ENCODE peak calls at places on chromosomes 3 and 15, in eight cellular contexts. B, J, S, X, R, V, Q and I are unnamed samples.
A peak's percentile ranks its signal among the peaks of the same experiment; 100 is the strongest.

GRCh38 chr3:151290673-151291072 is 12.3 kb upstream of the P2RY14 start:
- DNase-seq in V (no peak), J (no peak), S (no peak), R (no peak), X (no peak), B (peak; percentile 43), Q (no peak), I (no peak)

GRCh38 chr15:76328106-76328696 is 8.4 kb upstream of the ISL2 start:
- DNase-seq in R (no peak), B (no peak), S (no peak), Q (no peak), J (no peak), V (no peak), X (no peak), I (no peak)

GRCh38 chr3:34284959-34285358 is 486.5 kb downstream of the PDCD6IP start:
- DNase-seq in S (no peak), J (no peak), Q (no peak), B (no peak), V (no peak), X (no peak), R (no peak), I (no peak)

GRCh38 chr3:160698806-160699205 is 21.8 kb downstream of the ARL14 start:
- DNase-seq in J (no peak), R (no peak), Q (no peak), S (no peak), X (no peak), V (no peak), B (no peak), I (no peak)

GRCh38 chr3:113758389-113759029 is 11.7 kb downstream of the ATP6V1A start:
- DNase-seq in X (peak; percentile 35), B (peak; percentile 73), Q (no peak), S (no peak), R (no peak), J (no peak), V (no peak), I (no peak)

GRCh38 chr3:73520931-73521461 is 103.7 kb downstream of the PDZRN3 start:
- DNase-seq in X (no peak), S (peak; percentile 80), J (no peak), R (no peak), B (no peak), V (peak; percentile 41), Q (no peak), I (peak; percentile 67)

GRCh38 chr15:68374346-68374745 is 57.6 kb downstream of the ITGA11 start:
- DNase-seq in Q (no peak), X (no peak), V (no peak), S (peak; percentile 37), B (no peak), J (no peak), R (no peak), I (no peak)

GRCh38 chr15:40233727-40234577 is 4.9 kb upstream of the PAK6 start:
- DNase-seq in Q (no peak), J (peak; percentile 56), R (no peak), S (no peak), V (no peak), X (no peak), B (no peak), I (no peak)

GRCh38 chr15:87672309-87672897 is 584.1 kb downstream of the NTRK3 start:
- DNase-seq in R (no peak), X (no peak), B (peak; percentile 15), V (no peak), Q (peak; percentile 54), J (no peak), S (no peak), I (peak; percentile 5)

GRCh38 chr3:149971403-149972075 is 844 bp upstream of the PFN2 start:
- DNase-seq in Q (peak; percentile 78), S (peak; percentile 63), J (peak; percentile 76), X (no peak), B (peak; percentile 66), R (no peak), V (peak; percentile 57), I (peak; percentile 67)

GRCh38 chr15:80637747-80638146 is 57.4 kb upstream of the ABHD17C start:
- DNase-seq in S (no peak), Q (no peak), J (no peak), V (no peak), B (no peak), X (no peak), R (no peak), I (no peak)

GRCh38 chr3:107710851-107711250 is 188.1 kb downstream of the BBX start:
- DNase-seq in B (no peak), Q (no peak), R (no peak), J (peak; percentile 65), X (no peak), S (no peak), V (no peak), I (no peak)

GRCh38 chr3:106006571-106006970 is 137.8 kb upstream of the CBLB start:
- DNase-seq in Q (no peak), X (no peak), R (no peak), B (no peak), V (no peak), J (no peak), S (no peak), I (no peak)

GRCh38 chr15:60912984-60913697 is 316.0 kb downstream of the RORA start:
- DNase-seq in X (no peak), J (no peak), Q (no peak), R (no peak), S (no peak), B (no peak), V (peak; percentile 38), I (no peak)

GRCh38 chr15:79332824-79333510 is 22.1 kb downstream of the TMED3 start:
- DNase-seq in S (peak; percentile 63), Q (no peak), J (no peak), B (no peak), X (no peak), V (no peak), R (no peak), I (no peak)

GRCh38 chr3:69143605-69144004 is 21.2 kb upstream of the LMOD3 start:
- DNase-seq in S (no peak), J (no peak), Q (no peak), X (no peak), V (no peak), R (no peak), B (no peak), I (no peak)

GRCh38 chr3:49013738-49014660 is 4.4 kb downstream of the DALRD3 start:
- DNase-seq in B (no peak), S (no peak), X (no peak), R (no peak), V (no peak), Q (peak; percentile 56), J (no peak), I (no peak)

GRCh38 chr3:152524198-152525140 is 255.7 kb downstream of the MBNL1 start:
- DNase-seq in B (peak; percentile 33), Q (peak; percentile 44), V (no peak), R (no peak), J (no peak), S (no peak), X (peak; percentile 4), I (no peak)

GRCh38 chr3:176896640-176897039 is 300.6 kb downstream of the TBL1XR1 start:
- DNase-seq in J (no peak), V (no peak), R (no peak), X (no peak), S (no peak), Q (no peak), B (no peak), I (no peak)